ENCODE peak calls at places on chromosome 7, in six cellular contexts. M is upper lobe of right lung, B is spleen, Q is fibroblast of lung, X is ovary, U is psoas muscle. T is an unnamed sample.

GRCh38 chr7:148701414-148701813 is 2.7 kb downstream of the CUL1 start:
- DNase-seq in Q (peak), M (no peak), X (no peak), B (no peak), U (no peak), T (no peak)

GRCh38 chr7:87155788-87156187 is 3.5 kb downstream of the DMTF1 start:
- DNase-seq in M (no peak), U (no peak), X (no peak), Q (no peak), B (no peak), T (no peak)

GRCh38 chr7:13990319-13990983 is 985 bp upstream of the ETV1 start:
- DNase-seq in M (peak), B (peak), U (peak), X (no peak), Q (peak), T (peak)

GRCh38 chr7:32217841-32218467 is 147.7 kb upstream of the PDE1C start:
- DNase-seq in X (no peak), Q (no peak), M (no peak), B (no peak), U (no peak), T (no peak)

GRCh38 chr7:30913821-30914515 is 2.3 kb downstream of the AQP1 start:
- DNase-seq in U (no peak), B (no peak), Q (no peak), M (no peak), X (no peak), T (no peak)

GRCh38 chr7:90111-91063 is 102.0 kb upstream of the FAM20C start:
- DNase-seq in M (no peak), B (no peak), X (no peak), U (no peak), Q (peak), T (no peak)

GRCh38 chr7:130712416-130712815 is 21.6 kb downstream of the KLF14 start:
- DNase-seq in Q (no peak), X (no peak), M (no peak), U (no peak), B (no peak), T (no peak)

GRCh38 chr7:122305475-122306319 is 1.1 kb upstream of the FEZF1 start:
- DNase-seq in B (peak), X (no peak), M (no peak), U (no peak), Q (no peak), T (no peak)

GRCh38 chr7:131502810-131503545 is 53.5 kb downstream of the PODXL start:
- DNase-seq in B (no peak), X (peak), U (peak), Q (peak), M (no peak), T (no peak)

GRCh38 chr7:32036557-32036956 is 33.6 kb downstream of the PDE1C start:
- DNase-seq in U (no peak), X (no peak), Q (peak), M (no peak), B (no peak), T (no peak)

GRCh38 chr7:69597278-69598076 is 798 bp upstream of the AUTS2 start:
- DNase-seq in M (peak), B (peak), X (no peak), U (peak), Q (peak), T (no peak)

GRCh38 chr7:99944508-99945070 is 15.2 kb upstream of the GJC3 start:
- DNase-seq in Q (no peak), B (no peak), M (no peak), X (no peak), U (no peak), T (no peak)

GRCh38 chr7:129989466-129989865 is 36.7 kb upstream of the UBE2H start:
- DNase-seq in Q (no peak), B (no peak), M (no peak), X (no peak), U (no peak), T (no peak)

GRCh38 chr7:82506702-82507101 is 63.1 kb upstream of the CACNA2D1 start:
- DNase-seq in B (no peak), M (no peak), Q (peak), X (peak), U (peak), T (no peak)

GRCh38 chr7:34756691-34757090 is 98.7 kb downstream of the NPSR1 start:
- DNase-seq in U (no peak), M (no peak), Q (no peak), B (no peak), X (no peak), T (no peak)

GRCh38 chr7:73606801-73607691 is 17.3 kb downstream of the MLXIPL start:
- DNase-seq in M (peak), B (peak), U (peak), X (peak), Q (peak), T (no peak)

GRCh38 chr7:128740996-128741395 is 1.8 kb downstream of the CALU start:
- DNase-seq in Q (peak), B (no peak), X (no peak), U (no peak), M (no peak), T (peak)

GRCh38 chr7:129160161-129160911 is 15.8 kb downstream of the TSPAN33 start:
- DNase-seq in Q (no peak), M (no peak), X (no peak), U (no peak), B (no peak), T (no peak)

GRCh38 chr7:19116121-19117080 is 1.0 kb downstream of the TWIST1 start:
- DNase-seq in Q (peak), M (peak), B (peak), X (peak), U (no peak), T (no peak)

GRCh38 chr7:19113001-19113349 is 4.5 kb downstream of the TWIST1 start:
- DNase-seq in Q (no peak), U (no peak), M (no peak), B (no peak), X (no peak), T (no peak)

GRCh38 chr7:19112290-19113000 is 5.0 kb downstream of the TWIST1 start:
- DNase-seq in X (no peak), M (no peak), B (peak), U (no peak), Q (peak), T (no peak)

GRCh38 chr7:19114591-19114855 is 2.9 kb downstream of the TWIST1 start:
- DNase-seq in M (no peak), X (no peak), Q (peak), U (no peak), B (no peak), T (no peak)

DNA sequence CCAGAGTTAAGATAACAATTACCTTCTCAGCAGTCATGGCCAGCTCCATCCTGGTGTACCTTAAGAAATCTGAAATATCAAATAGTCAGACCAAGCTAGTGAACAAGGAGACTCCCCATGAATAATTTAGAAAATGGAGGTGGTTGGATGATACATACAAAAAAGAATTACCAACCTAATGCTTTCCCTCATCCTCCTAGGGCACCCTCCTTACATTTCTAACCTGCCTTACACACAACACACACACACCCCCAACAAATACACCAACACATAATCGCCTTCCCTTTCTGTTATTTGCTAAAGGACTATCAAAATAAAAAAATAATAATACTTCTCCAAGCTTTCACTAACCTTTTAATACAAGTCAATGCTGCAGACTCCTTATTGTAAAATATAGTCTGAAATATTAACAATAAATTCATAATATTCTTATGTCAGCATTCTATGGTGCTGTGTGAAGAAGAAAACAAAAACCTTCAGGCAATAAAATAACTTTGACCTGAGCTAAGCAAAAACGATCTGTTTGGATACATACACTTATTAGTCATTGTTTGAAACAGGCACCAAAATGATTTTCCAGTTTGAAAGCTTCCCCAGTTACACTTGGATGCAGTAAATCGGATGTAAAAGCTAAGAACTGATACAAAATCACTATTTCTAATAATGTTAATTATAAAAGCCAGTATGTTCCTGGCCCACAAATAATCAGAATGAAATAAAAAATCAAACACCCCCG is 3.4 kb downstream of the TWIST1 start:
- DNase-seq in B (no peak), Q (peak), U (no peak), M (no peak), X (no peak), T (no peak)
- H3K27ac ChIP-seq in B (no peak), Q (no peak), U (no peak), M (no peak), X (no peak), T (no peak)

DNA sequence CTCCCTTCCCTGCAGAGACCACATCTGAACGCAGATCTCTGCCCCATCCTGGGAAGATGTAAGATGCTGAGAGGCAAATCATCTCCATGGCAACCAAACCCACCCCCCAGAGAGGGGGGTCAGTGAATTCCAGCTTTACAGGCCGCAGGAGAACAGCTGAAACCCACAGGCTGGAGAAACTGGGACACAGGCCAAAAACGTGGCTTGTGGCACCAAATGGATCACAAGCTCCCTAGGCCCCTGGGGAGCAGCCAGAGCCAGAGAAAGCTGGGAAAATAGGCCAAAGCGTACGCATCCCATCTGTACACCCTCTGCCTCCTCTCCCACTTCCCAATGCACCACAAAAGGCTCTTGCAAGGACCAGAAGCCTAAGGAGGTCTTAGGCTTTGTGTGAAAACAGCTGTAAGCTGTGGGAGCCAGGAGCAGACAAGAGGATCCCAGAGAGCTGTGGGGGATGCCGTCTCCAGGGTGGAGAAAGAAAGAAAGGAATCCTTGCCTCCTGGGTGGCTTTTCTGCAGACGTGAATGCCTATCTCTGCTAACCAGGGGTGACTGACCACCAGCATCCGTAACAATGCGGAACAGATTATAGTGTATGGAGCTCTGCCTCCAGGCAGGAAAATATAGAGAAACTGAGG is 59.5 kb downstream of the TMEM130 start:
- DNase-seq in X (no peak), B (no peak), Q (no peak), U (no peak), M (no peak), T (no peak)
- H3K27ac ChIP-seq in X (no peak), B (no peak), Q (no peak), U (no peak), M (no peak), T (no peak)

DNA sequence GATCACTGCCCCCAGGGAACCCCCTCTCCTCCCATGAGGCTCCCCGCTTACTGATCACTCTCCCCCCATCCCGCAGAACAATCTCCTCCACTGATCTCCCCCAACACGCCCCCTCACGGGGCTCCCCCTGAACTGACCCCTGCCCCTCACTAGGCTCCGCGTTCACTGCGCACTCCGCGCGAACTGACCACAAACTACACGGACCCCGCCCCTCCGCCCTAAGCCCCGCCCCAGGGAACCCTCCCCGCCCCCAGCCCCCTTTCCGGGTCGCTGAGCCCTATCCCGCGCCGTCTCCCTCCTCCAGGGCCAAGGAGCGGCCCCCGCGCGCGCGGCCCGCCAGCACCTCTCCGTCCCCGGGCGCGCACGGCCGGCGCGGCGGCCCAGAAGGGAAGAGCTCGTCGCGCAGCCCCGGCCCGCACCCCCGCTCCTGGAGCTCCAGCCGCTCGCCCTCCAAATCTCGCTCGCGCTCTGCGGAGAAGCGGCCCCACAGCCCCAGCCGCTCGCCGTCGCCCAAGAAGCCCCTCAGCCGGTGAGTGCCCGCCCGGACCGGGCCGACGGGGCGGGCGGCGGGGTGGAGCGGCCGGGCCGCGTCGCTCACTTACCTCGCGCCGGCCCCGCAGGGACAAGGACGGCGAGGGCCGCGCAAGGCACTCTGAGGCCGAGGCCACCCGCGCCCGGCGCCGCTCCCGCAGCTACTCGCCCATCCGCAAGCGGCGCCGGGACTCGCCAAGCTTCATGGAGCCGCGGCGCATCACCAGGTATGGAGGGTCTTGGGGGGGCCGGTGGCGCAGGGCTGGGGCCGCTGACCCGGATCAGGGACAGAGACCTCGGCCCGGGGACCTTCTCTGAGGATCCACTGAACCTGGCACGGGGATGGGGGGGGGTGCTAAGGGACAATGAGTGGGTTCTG is 19.9 kb upstream of the HSPB1 start:
- DNase-seq in U (no peak), Q (no peak), X (peak), B (no peak), M (no peak), T (no peak)
- H3K27ac ChIP-seq in U (no peak), Q (no peak), X (peak), B (no peak), M (no peak), T (no peak)

GRCh38 chr7:43764039-43764789 is 5.7 kb downstream of the BLVRA start:
- DNase-seq in Q (no peak), M (peak), B (peak), U (no peak), X (peak), T (no peak)

GRCh38 chr7:43761919-43762318 is 3.4 kb downstream of the BLVRA start:
- DNase-seq in X (no peak), Q (peak), U (no peak), B (no peak), M (no peak), T (no peak)

GRCh38 chr7:43764807-43765491 is 6.5 kb downstream of the BLVRA start:
- DNase-seq in X (no peak), Q (peak), B (no peak), U (no peak), M (no peak), T (no peak)

GRCh38 chr7:43761382-43761781 is 2.9 kb downstream of the BLVRA start:
- DNase-seq in B (no peak), U (no peak), X (no peak), Q (no peak), M (no peak), T (no peak)

DNA sequence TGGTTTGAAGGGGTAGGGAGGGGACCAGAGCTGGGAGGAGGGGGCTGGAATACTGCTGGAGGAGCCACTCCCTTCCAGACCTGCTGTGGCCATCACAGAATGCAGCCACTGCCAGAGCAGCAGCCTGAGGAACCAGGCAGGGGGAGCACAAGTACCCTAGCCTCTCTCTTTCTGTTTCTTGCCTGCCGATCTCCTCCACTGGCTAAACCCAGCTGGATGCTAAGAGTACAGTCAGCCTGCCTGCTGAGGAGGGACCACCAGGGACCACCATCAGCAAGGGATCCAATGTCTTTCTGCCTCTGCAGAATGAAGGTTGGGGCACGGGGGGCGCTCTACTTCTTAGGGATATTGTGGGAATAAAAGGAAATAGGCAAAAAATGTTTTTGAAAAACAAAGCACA is 4.7 kb downstream of the BLVRA start:
- DNase-seq in Q (no peak), B (no peak), U (no peak), M (no peak), X (no peak), T (no peak)
- H3K27ac ChIP-seq in Q (peak), B (peak), U (no peak), M (peak), X (peak), T (no peak)

DNA sequence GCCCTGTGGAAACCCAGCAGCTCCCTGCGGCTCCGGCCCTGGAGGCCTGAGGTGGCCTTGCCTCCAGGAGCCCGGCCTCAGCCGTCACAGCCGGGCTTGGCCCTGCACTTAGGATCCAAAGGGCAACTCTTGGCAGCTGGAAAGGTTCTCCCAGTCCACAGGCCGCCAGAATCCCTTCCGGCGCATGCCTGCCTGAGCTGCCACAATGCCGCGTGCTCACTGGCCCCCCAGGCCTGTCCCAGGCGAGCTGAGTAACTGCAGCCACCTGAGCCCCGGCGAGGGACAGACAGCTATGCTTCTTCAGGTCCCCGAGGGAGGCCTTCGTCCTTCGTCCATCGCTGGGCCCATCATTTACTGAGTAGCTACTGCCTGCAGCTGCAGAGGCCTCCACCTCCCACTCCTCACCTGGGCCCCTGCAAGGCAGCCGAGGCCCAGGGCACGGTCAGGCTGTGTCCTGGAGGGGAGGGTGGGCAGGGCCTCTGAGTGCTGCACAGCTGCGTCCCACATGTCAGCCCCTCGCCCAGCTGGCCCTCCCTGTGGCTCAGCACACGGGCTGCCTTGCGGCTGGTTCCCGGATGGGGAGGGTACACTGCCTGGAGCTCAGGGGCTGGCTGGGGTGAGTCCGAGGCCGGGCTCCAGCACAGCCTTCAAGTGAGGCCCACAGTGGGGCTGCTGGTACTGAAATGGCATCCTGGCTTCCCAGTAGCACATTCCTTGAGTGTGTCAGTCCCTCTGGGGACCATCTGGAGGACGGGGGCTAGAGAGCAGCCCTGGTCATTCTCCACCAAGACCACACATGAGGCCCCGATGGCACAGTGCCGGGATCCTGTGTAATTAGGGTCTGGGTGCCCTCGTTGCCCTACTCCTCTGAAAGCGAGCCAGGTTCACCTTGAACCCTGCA is 172.5 kb downstream of the ELFN1 start:
- DNase-seq in Q (peak), X (no peak), U (peak), B (peak), M (peak), T (peak)
- H3K27ac ChIP-seq in Q (no peak), X (no peak), U (no peak), B (no peak), M (no peak), T (no peak)

GRCh38 chr7:47327306-47327697 is 254.6 kb downstream of the TNS3 start:
- DNase-seq in X (no peak), M (no peak), B (no peak), Q (no peak), U (no peak), T (no peak)
- H3K27ac ChIP-seq in X (peak), M (peak), B (no peak), Q (peak), U (peak), T (peak)

DNA sequence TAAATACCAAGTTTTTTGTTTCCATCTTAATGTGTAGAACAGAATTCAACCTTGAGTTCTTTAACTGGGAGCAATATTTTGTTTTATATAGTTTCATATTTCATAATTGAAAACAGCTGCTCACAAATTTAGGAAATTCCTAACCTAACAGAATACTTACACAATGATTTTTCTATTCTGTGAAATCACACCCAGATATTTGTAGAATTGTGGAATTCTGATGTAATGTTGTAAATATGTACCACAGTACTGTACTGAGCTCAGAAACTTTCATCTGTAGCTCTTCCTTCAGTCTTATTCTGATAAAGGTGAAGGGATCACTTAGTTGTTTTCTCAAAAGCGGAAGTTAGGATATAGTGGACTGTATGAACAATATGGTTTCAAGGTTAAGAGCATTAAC is 143.4 kb upstream of the GLI3 start:
- DNase-seq in U (no peak), B (no peak), X (no peak), Q (peak), M (no peak), T (no peak)
- H3K27ac ChIP-seq in U (no peak), B (no peak), X (no peak), Q (no peak), M (no peak), T (no peak)